ENCODE peak calls at places on chromosomes 2 and 18, in ten cellular contexts. W is KBM-7; U is NCI-H2029 treated with DMSO at 0.1 percent for 48 hours; C is activated T-cell treated with anti-CD3 and anti-CD28 coated beads for 4 hours; D is DMS153; Q is caudate nucleus; B is stimulated activated CD4-positive, alpha-beta T cell treated with anti-CD3 and anti-CD28 coated beads, Interleukin-1b, Interleukin-23, amount 100 ng/mL, for 4 hours; M is GM19239; O is Calu3; E is GDM1. X is an unnamed sample.

GRCh38 chr2:42622943-42623676 is 54.7 kb downstream of the MTA3 start:
- DNase-seq in W (no peak), U (no peak), C (no peak), D (no peak), Q (no peak), B (no peak), M (no peak), O (no peak), E (no peak), X (no peak)

GRCh38 chr2:95234286-95234785 is 27.0 kb downstream of the ZNF892 start:
- DNase-seq in W (no peak), U (no peak), C (no peak), D (no peak), Q (no peak), B (no peak), M (no peak), O (no peak), E (no peak), X (no peak)

GRCh38 chr2:72115361-72116080 is 32.1 kb downstream of the CYP26B1 start:
- DNase-seq in W (no peak), U (no peak), C (no peak), D (no peak), Q (no peak), B (no peak), M (no peak), O (peak; percentile 96), E (no peak), X (no peak)

GRCh38 chr2:20551231-20551944 is 99.5 kb downstream of the HS1BP3 start:
- DNase-seq in W (no peak), U (no peak), C (no peak), D (no peak), Q (no peak), B (no peak), M (no peak), O (no peak), E (no peak), X (no peak)

GRCh38 chr2:70983506-70984227 is 5.2 kb downstream of the ANKRD53 start:
- DNase-seq in W (no peak), U (no peak), C (no peak), D (no peak), Q (no peak), B (no peak), M (no peak), O (no peak), E (no peak), X (peak; percentile 31)

GRCh38 chr2:172624996-172625395 is 69.1 kb downstream of the PDK1 start:
- DNase-seq in W (no peak), U (no peak), C (no peak), D (no peak), Q (no peak), B (no peak), M (no peak), O (no peak), E (no peak), X (no peak)

GRCh38 chr2:196244966-196245365 is 73.6 kb upstream of the STK17B start:
- DNase-seq in W (no peak), U (no peak), C (no peak), D (no peak), Q (no peak), B (no peak), M (no peak), O (no peak), E (no peak), X (no peak)

GRCh38 chr2:240384711-240385450 is 50.6 kb upstream of the GPC1 start:
- DNase-seq in W (no peak), U (no peak), C (no peak), D (no peak), Q (no peak), B (no peak), M (no peak), O (no peak), E (no peak), X (no peak)

GRCh38 chr2:242075163-242075562 is 205.6 kb downstream of the RTP5 start:
- DNase-seq in W (no peak), U (no peak), C (no peak), D (no peak), Q (no peak), B (no peak), M (no peak), O (no peak), E (no peak), X (no peak)

GRCh38 chr2:191385416-191386160 is 140.4 kb downstream of the MYO1B start:
- DNase-seq in W (no peak), U (no peak), C (no peak), D (no peak), Q (no peak), B (no peak), M (no peak), O (no peak), E (no peak), X (no peak)

GRCh38 chr18:58239879-58240278 is 195.9 kb downstream of the NEDD4L start:
- DNase-seq in W (no peak), U (no peak), C (no peak), D (no peak), Q (no peak), B (no peak), M (no peak), O (no peak), E (no peak), X (no peak)

GRCh38 chr2:30427606-30428005 is 19.4 kb upstream of the LCLAT1 start:
- DNase-seq in W (no peak), U (no peak), C (no peak), D (no peak), Q (no peak), B (no peak), M (no peak), O (no peak), E (no peak), X (no peak)

GRCh38 chr2:234564719-234565118 is 67.8 kb upstream of the ARL4C start:
- DNase-seq in W (no peak), U (peak; percentile 32), C (no peak), D (peak; percentile 60), Q (no peak), B (no peak), M (no peak), O (no peak), E (no peak), X (no peak)

GRCh38 chr18:52007109-52007508 is 332.9 kb upstream of the DCC start:
- DNase-seq in W (no peak), U (no peak), C (no peak), D (no peak), Q (no peak), B (no peak), M (no peak), O (no peak), E (no peak), X (no peak)

GRCh38 chr2:136490100-136490499 is 275.2 kb upstream of the THSD7B start:
- DNase-seq in W (no peak), U (no peak), C (no peak), D (no peak), Q (no peak), B (no peak), M (no peak), O (no peak), E (no peak), X (no peak)

GRCh38 chr18:23740105-23740830 is 51.0 kb downstream of the LAMA3 start:
- DNase-seq in W (peak; percentile 71), U (no peak), C (no peak), D (no peak), Q (no peak), B (no peak), M (no peak), O (peak; percentile 24), E (no peak), X (no peak)

GRCh38 chr18:23196119-23197004 is 61.1 kb downstream of the CABLES1 start:
- DNase-seq in W (no peak), U (no peak), C (no peak), D (no peak), Q (no peak), B (no peak), M (no peak), O (no peak), E (no peak), X (no peak)

GRCh38 chr2:72917138-72917874 is at the start of gene EMX1:
- DNase-seq in W (peak; percentile 47), U (peak; percentile 21), C (peak; percentile 36), D (peak; percentile 68), Q (no peak), B (no peak), M (peak; percentile 87), O (peak; percentile 81), E (no peak), X (peak; percentile 62)

GRCh38 chr2:3282056-3282998 is 95.3 kb downstream of the EIPR1 start:
- DNase-seq in W (no peak), U (peak; percentile 75), C (no peak), D (peak; percentile 93), Q (peak; percentile 44), B (no peak), M (no peak), O (no peak), E (no peak), X (no peak)